ENCODE peak calls at places on chromosomes 7 and 10, in five cellular contexts. W, C, M, V and N are unnamed samples.

GRCh38 chr10:60877777-60878120 is 66.2 kb downstream of the RHOBTB1 start:
- DNase-seq in W (no peak), C (no peak), M (no peak), V (no peak), N (peak)

GRCh38 chr10:66187096-66187733 is 738.6 kb upstream of the LRRTM3 start:
- DNase-seq in W (no peak), C (peak), M (no peak), V (no peak), N (no peak)

GRCh38 chr7:83732305-83732704 is 83.4 kb upstream of the SEMA3E start:
- DNase-seq in W (no peak), C (no peak), M (no peak), V (no peak), N (no peak)

GRCh38 chr10:116312091-116312490 is 12.2 kb upstream of the CCDC172 start:
- DNase-seq in W (no peak), C (no peak), M (no peak), V (no peak), N (no peak)

GRCh38 chr7:113751547-113751946 is 167.3 kb downstream of the PPP1R3A start:
- DNase-seq in W (no peak), C (no peak), M (no peak), V (no peak), N (no peak)

GRCh38 chr10:16828114-16828568 is 10.9 kb upstream of the RSU1 start:
- DNase-seq in W (no peak), C (peak), M (peak), V (peak), N (peak)

GRCh38 chr10:15316144-15316543 is 54.9 kb downstream of the FAM171A1 start:
- DNase-seq in W (no peak), C (peak), M (no peak), V (no peak), N (no peak)

GRCh38 chr7:9890092-9890491 is 1083.6 kb upstream of the PHF14 start:
- DNase-seq in W (no peak), C (no peak), M (no peak), V (no peak), N (no peak)

GRCh38 chr7:144670251-144670650 is 165.6 kb downstream of the TPK1 start:
- DNase-seq in W (no peak), C (no peak), M (no peak), V (no peak), N (no peak)

GRCh38 chr7:48832303-48832845 is 92.0 kb upstream of the CDC14C start:
- DNase-seq in W (no peak), C (no peak), M (no peak), V (no peak), N (no peak)

GRCh38 chr10:26044123-26044749 is 110.2 kb downstream of the MYO3A start:
- DNase-seq in W (peak), C (no peak), M (peak), V (no peak), N (no peak)

GRCh38 chr7:151999337-152000090 is 26.0 kb upstream of the GALNT11 start:
- DNase-seq in W (no peak), C (no peak), M (no peak), V (no peak), N (no peak)

GRCh38 chr7:85030893-85031292 is 156.0 kb downstream of the SEMA3D start:
- DNase-seq in W (no peak), C (peak), M (no peak), V (no peak), N (no peak)

GRCh38 chr10:128735996-128736395 is 609.8 kb upstream of the MKI67 start:
- DNase-seq in W (no peak), C (no peak), M (no peak), V (no peak), N (no peak)

GRCh38 chr10:71705582-71705981 is 14.0 kb downstream of the C10orf105 start:
- DNase-seq in W (no peak), C (no peak), M (no peak), V (no peak), N (no peak)

GRCh38 chr7:155797262-155798250 is 14.7 kb downstream of the SHH start:
- DNase-seq in W (no peak), C (no peak), M (no peak), V (no peak), N (no peak)

GRCh38 chr10:23402856-23403255 is 36.0 kb upstream of the OTUD1 start:
- DNase-seq in W (no peak), C (no peak), M (no peak), V (no peak), N (no peak)

GRCh38 chr7:3682028-3682712 is 381.1 kb downstream of the SDK1 start:
- DNase-seq in W (no peak), C (peak), M (no peak), V (no peak), N (no peak)

GRCh38 chr7:22488643-22489462 is 11.1 kb downstream of the STEAP1B start:
- DNase-seq in W (peak), C (peak), M (peak), V (no peak), N (peak)

GRCh38 chr10:132940791-132941465 is 1.4 kb downstream of the CFAP46 start:
- DNase-seq in W (peak), C (no peak), M (no peak), V (no peak), N (no peak)

GRCh38 chr10:70381491-70382421 is 669 bp downstream of the LRRC20 start:
- DNase-seq in W (peak), C (peak), M (peak), V (peak), N (peak)

GRCh38 chr7:102119925-102120324 is 166.7 kb upstream of the SH2B2 start:
- DNase-seq in W (no peak), C (no peak), M (no peak), V (no peak), N (no peak)

GRCh38 chr7:102120666-102121065 is 166.0 kb upstream of the SH2B2 start:
- DNase-seq in W (no peak), C (peak), M (no peak), V (no peak), N (no peak)

GRCh38 chr7:102119213-102119651 is 167.4 kb upstream of the SH2B2 start:
- DNase-seq in W (no peak), C (no peak), M (no peak), V (no peak), N (no peak)

GRCh38 chr7:102125127-102125561 is 161.5 kb upstream of the SH2B2 start:
- DNase-seq in W (peak), C (peak), M (peak), V (no peak), N (no peak)

GRCh38 chr7:102122026-102122425 is 164.6 kb upstream of the SH2B2 start:
- DNase-seq in W (no peak), C (peak), M (no peak), V (no peak), N (no peak)
- H3K27ac ChIP-seq in W (peak), C (peak), M (no peak), V (no peak), N (no peak)

GRCh38 chr7:17599733-17600685 is 301.6 kb downstream of the AHR start:
- DNase-seq in W (no peak), C (peak), M (no peak), V (no peak), N (no peak)
- H3K27ac ChIP-seq in W (no peak), C (peak), M (no peak), V (peak), N (no peak)

GRCh38 chr10:13003004-13003403 is 1.5 kb upstream of the CCDC3 start:
- DNase-seq in W (no peak), C (no peak), M (no peak), V (no peak), N (no peak)

GRCh38 chr10:13000431-13000830 is 1.1 kb downstream of the CCDC3 start:
- DNase-seq in W (no peak), C (peak), M (no peak), V (no peak), N (no peak)

GRCh38 chr10:13001887-13002212 is 337 bp upstream of the CCDC3 start:
- DNase-seq in W (no peak), C (peak), M (no peak), V (no peak), N (no peak)

GRCh38 chr10:13003781-13004180 is 2.3 kb upstream of the CCDC3 start:
- DNase-seq in W (no peak), C (no peak), M (no peak), V (no peak), N (no peak)

DNA sequence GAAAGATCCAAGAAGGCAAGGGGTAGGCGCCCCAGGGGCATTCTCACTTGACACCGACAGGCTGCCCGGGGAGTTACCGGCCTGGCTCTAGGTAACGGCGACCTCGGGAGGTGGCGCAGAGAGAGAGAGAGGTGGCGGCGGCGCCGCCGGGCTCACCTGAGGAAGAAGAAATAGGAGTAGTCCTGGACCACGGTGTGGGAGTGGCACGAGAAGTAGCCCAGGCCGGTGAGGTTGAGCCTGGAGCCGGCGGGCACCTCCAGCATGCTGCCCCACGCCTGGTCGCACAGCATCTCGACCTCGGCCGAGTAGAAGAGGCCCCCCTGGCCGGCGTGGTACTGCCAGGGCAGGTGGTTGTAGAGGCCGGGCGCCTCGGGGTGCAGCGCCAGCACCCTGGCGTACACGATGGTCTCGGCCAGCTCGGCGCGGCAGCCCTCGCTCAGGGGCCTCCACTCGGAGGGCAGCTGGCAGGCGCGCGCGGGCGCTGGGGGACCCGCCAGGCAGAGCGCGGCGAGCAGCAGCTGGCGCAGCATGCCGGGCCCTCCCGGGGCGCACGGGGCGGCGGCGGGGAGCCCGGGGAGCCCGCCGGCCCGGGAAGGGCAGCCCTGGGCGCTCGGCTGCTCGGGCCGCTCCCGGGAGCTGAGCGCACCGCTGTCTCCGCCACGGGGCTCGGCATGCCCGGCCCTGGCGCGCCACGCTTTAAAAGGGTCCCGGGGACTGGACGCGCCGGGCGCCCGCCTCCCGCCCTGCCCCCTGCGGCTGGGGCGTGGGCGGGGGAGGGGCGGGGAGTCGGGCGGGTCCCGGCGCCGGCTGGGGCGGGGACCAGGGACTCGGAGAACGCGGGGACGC is at the start of gene CCDC3:
- DNase-seq in W (peak), C (peak), M (peak), V (peak), N (no peak)
- H3K27ac ChIP-seq in W (no peak), C (no peak), M (no peak), V (peak), N (no peak)

GRCh38 chr10:24822557-24822956 is 98.9 kb upstream of the ARHGAP21 start:
- DNase-seq in W (no peak), C (no peak), M (no peak), V (no peak), N (no peak)
- H3K27ac ChIP-seq in W (no peak), C (no peak), M (no peak), V (no peak), N (no peak)

GRCh38 chr10:95183132-95183450 is 10.9 kb upstream of the ACSM6 start:
- DNase-seq in W (no peak), C (no peak), M (no peak), V (no peak), N (no peak)

GRCh38 chr10:95187617-95188016 is 6.4 kb upstream of the ACSM6 start:
- DNase-seq in W (no peak), C (no peak), M (no peak), V (no peak), N (no peak)

GRCh38 chr10:95181731-95182130 is 12.3 kb upstream of the ACSM6 start:
- DNase-seq in W (no peak), C (peak), M (no peak), V (no peak), N (no peak)

GRCh38 chr10:95178797-95179196 is 15.2 kb upstream of the ACSM6 start:
- DNase-seq in W (no peak), C (no peak), M (no peak), V (no peak), N (no peak)

GRCh38 chr10:95183451-95184230 is 10.4 kb upstream of the ACSM6 start:
- DNase-seq in W (peak), C (peak), M (peak), V (peak), N (peak)
- H3K27ac ChIP-seq in W (peak), C (peak), M (peak), V (peak), N (no peak)